ENCODE peak calls at places on chromosomes 6 and 20, in five cellular contexts. P is HL-60, A is NCI-H1105 treated with DMSO at 0.1 percent for 48 hours, H is fibroblast of lung, Z is HTR-8/SVneo. Q is an unnamed sample.
A peak's percentile ranks its signal among the peaks of the same experiment; 100 is the strongest.

GRCh38 chr6:1390071-1390804 is 862 bp downstream of the FOXF2 start:
- DNase-seq in Z (no peak), H (peak; percentile 52), A (peak; percentile 50), P (peak; percentile 48), Q (peak; percentile 44)

GRCh38 chr6:144395835-144396234 is 110.7 kb downstream of the UTRN start:
- DNase-seq in Z (no peak), H (no peak), P (no peak), A (no peak), Q (no peak)

GRCh38 chr20:45061244-45061643 is 39.7 kb downstream of the KCNS1 start:
- DNase-seq in H (peak; percentile 96), P (no peak), A (no peak), Z (peak; percentile 94), Q (no peak)

GRCh38 chr6:56891754-56892153 is 63.2 kb upstream of the BEND6 start:
- DNase-seq in Z (peak; percentile 19), A (no peak), P (no peak), H (no peak), Q (no peak)

GRCh38 chr6:102774326-102774725 is 1380.8 kb downstream of the GRIK2 start:
- DNase-seq in Z (no peak), A (no peak), H (no peak), P (no peak), Q (no peak)

GRCh38 chr6:100665041-100665380 is 200.3 kb upstream of the SIM1 start:
- DNase-seq in Z (no peak), H (no peak), P (no peak), A (no peak), Q (no peak)

GRCh38 chr6:153043719-153044118 is 41.2 kb upstream of the MTRF1L start:
- DNase-seq in P (no peak), A (peak; percentile 94), Z (no peak), H (no peak), Q (no peak)

GRCh38 chr20:14573676-14574075 is 236.3 kb upstream of the FLRT3 start:
- DNase-seq in P (no peak), H (no peak), A (no peak), Z (no peak), Q (no peak)

GRCh38 chr20:38151455-38151854 is 13.6 kb downstream of the TGM2 start:
- DNase-seq in A (no peak), Z (no peak), H (no peak), P (no peak), Q (no peak)

GRCh38 chr20:51687071-51687470 is 81.1 kb downstream of the ATP9A start:
- DNase-seq in P (no peak), A (no peak), Z (peak; percentile 88), H (peak; percentile 77), Q (no peak)

GRCh38 chr6:170022827-170023619 is 267.9 kb downstream of the DLL1 start:
- DNase-seq in A (no peak), Z (no peak), P (no peak), H (no peak), Q (peak; percentile 30)

GRCh38 chr6:108164537-108164814 is 1.3 kb upstream of the NR2E1 start:
- DNase-seq in P (no peak), H (no peak), A (no peak), Z (no peak), Q (no peak)

GRCh38 chr6:166351715-166352285 is 9.5 kb upstream of the SFT2D1 start:
- DNase-seq in P (peak; percentile 60), Z (no peak), H (peak; percentile 12), A (peak; percentile 99), Q (no peak)

GRCh38 chr6:21486115-21486514 is 107.4 kb upstream of the SOX4 start:
- DNase-seq in A (no peak), P (no peak), H (no peak), Z (no peak), Q (no peak)

GRCh38 chr6:155883741-155884140 is 428.1 kb upstream of the NOX3 start:
- DNase-seq in H (peak; percentile 83), P (no peak), A (no peak), Z (no peak), Q (no peak)

GRCh38 chr6:116027821-116028220 is 32.9 kb downstream of the FRK start:
- DNase-seq in A (no peak), Z (no peak), H (no peak), P (no peak), Q (no peak)

GRCh38 chr6:160519133-160519532 is 144.9 kb downstream of the LPA start:
- DNase-seq in A (no peak), H (no peak), P (no peak), Z (no peak), Q (no peak)

GRCh38 chr20:4858000-4858399 is 136.3 kb downstream of the PRND start:
- DNase-seq in H (no peak), A (no peak), Z (no peak), P (no peak), Q (no peak)

GRCh38 chr20:42646250-42646649 is 543.5 kb downstream of the PTPRT start:
- DNase-seq in H (no peak), A (peak; percentile 3), P (no peak), Z (no peak), Q (no peak)

GRCh38 chr6:54335871-54336270 is 27.6 kb downstream of the TINAG start:
- DNase-seq in A (no peak), Z (peak; percentile 64), P (no peak), H (peak; percentile 99), Q (no peak)

GRCh38 chr6:119129968-119130484 is 51.6 kb upstream of the FAM184A start:
- DNase-seq in A (no peak), P (no peak), Z (peak; percentile 21), H (peak; percentile 77), Q (no peak)

GRCh38 chr6:53336070-53336469 is 12.7 kb downstream of the ELOVL5 start:
- DNase-seq in H (no peak), A (no peak), P (no peak), Z (no peak), Q (no peak)

GRCh38 chr6:32189082-32189741 is 790 bp downstream of the PBX2 start:
- DNase-seq in P (no peak), A (no peak), Z (no peak), H (no peak), Q (no peak)

GRCh38 chr6:41228616-41229015 is 467 bp downstream of the TREML4 start:
- DNase-seq in P (peak; percentile 63), A (no peak), Z (no peak), H (no peak), Q (peak; percentile 46)

GRCh38 chr6:25503686-25504085 is 148.3 kb upstream of the SCGN start:
- DNase-seq in Z (no peak), A (no peak), P (no peak), H (peak; percentile 13), Q (no peak)